ENCODE peak calls at places on chromosomes 3 and 15, in eight cellular contexts. X, I, S, A, Y, P, Z and H are unnamed samples.

GRCh38 chr3:164478323-164478722 is 600.0 kb downstream of the SI start:
- DNase-seq in P (no peak), Y (no peak), Z (no peak), S (no peak), X (no peak), A (no peak), I (no peak), H (no peak)

GRCh38 chr3:46558184-46559029 is 7.7 kb downstream of the LRRC2 start:
- DNase-seq in P (peak; percentile 22), I (peak; percentile 82), X (no peak), Y (peak; percentile 91), Z (peak; percentile 84), A (peak; percentile 67), S (peak; percentile 92), H (no peak)

GRCh38 chr3:34361921-34362320 is 563.5 kb downstream of the PDCD6IP start:
- DNase-seq in I (peak; percentile 37), Y (no peak), P (no peak), Z (no peak), X (no peak), A (no peak), S (no peak), H (no peak)

GRCh38 chr3:13019243-13019701 is 54.0 kb downstream of the IQSEC1 start:
- DNase-seq in Y (peak; percentile 72), X (no peak), P (no peak), I (no peak), Z (peak; percentile 90), S (peak; percentile 72), A (no peak), H (peak; percentile 19)

GRCh38 chr3:125154800-125155269 is 57.7 kb downstream of the SLC12A8 start:
- DNase-seq in S (no peak), I (no peak), X (no peak), A (peak; percentile 39), Y (no peak), Z (no peak), P (no peak), H (no peak)

GRCh38 chr3:130968231-130968630 is 58.4 kb downstream of the ASTE1 start:
- DNase-seq in P (no peak), Z (no peak), S (peak; percentile 47), A (no peak), Y (no peak), X (no peak), I (no peak), H (no peak)

GRCh38 chr3:23806322-23807160 is 786 bp downstream of the UBE2E1 start:
- DNase-seq in Y (peak; percentile 42), A (peak; percentile 24), Z (peak; percentile 48), X (no peak), S (peak; percentile 28), I (peak; percentile 50), P (peak; percentile 12), H (peak; percentile 15)

GRCh38 chr15:90914240-90915080 is 11.4 kb downstream of the MAN2A2 start:
- DNase-seq in Y (no peak), P (no peak), A (no peak), S (no peak), I (no peak), X (no peak), Z (no peak), H (no peak)

GRCh38 chr15:55514414-55514850 is 6.4 kb upstream of the DNAAF4 start:
- DNase-seq in I (no peak), Y (no peak), S (no peak), A (no peak), P (no peak), X (no peak), Z (no peak), H (no peak)

GRCh38 chr3:177944228-177944661 is 592.0 kb upstream of the KCNMB2 start:
- DNase-seq in Z (no peak), A (no peak), I (no peak), Y (no peak), X (no peak), S (peak; percentile 32), P (no peak), H (no peak)

GRCh38 chr3:63920001-63920400 is 7.8 kb upstream of the SCAANT1 start:
- DNase-seq in A (no peak), Z (no peak), S (no peak), X (no peak), P (no peak), Y (no peak), I (no peak), H (no peak)